ENCODE peak calls at places on chromosomes 4 and X, in ten cellular contexts. H, F, C, G, I, S, X, Z, K and L are unnamed samples.

GRCh38 chrX:151871244-151871643 is 41.4 kb upstream of the MAGEA4 start:
- DNase-seq in H (peak), F (no peak), C (no peak), G (no peak), I (no peak), S (no peak), X (peak), Z (no peak), K (no peak), L (peak)

GRCh38 chr4:77399831-77400230 is 205.8 kb upstream of the CXCL13 start:
- DNase-seq in H (no peak), F (no peak), C (no peak), G (no peak), I (no peak), S (no peak), X (no peak), Z (no peak), K (no peak), L (no peak)

GRCh38 chrX:55867254-55867653 is 149.7 kb downstream of the RRAGB start:
- DNase-seq in H (peak), F (no peak), C (no peak), G (no peak), I (no peak), S (no peak), X (no peak), Z (no peak), K (no peak), L (no peak)

GRCh38 chr4:1756079-1756478 is 34.8 kb downstream of the TACC3 start:
- DNase-seq in H (no peak), F (no peak), C (no peak), G (no peak), I (no peak), S (no peak), X (no peak), Z (no peak), K (no peak), L (no peak)

GRCh38 chr4:153426207-153426886 is 39.8 kb upstream of the TMEM131L start:
- DNase-seq in H (peak), F (no peak), C (no peak), G (no peak), I (no peak), S (no peak), X (no peak), Z (no peak), K (no peak), L (no peak)

GRCh38 chrX:28910501-28910900 is 323.3 kb downstream of the IL1RAPL1 start:
- DNase-seq in H (peak), F (no peak), C (no peak), G (no peak), I (no peak), S (no peak), X (no peak), Z (no peak), K (no peak), L (no peak)

GRCh38 chr4:119087121-119087520 is 48.5 kb upstream of the MYOZ2 start:
- DNase-seq in H (no peak), F (no peak), C (no peak), G (no peak), I (no peak), S (no peak), X (no peak), Z (no peak), K (no peak), L (no peak)

GRCh38 chr4:2621419-2621818 is 85.0 kb downstream of the FAM193A start:
- DNase-seq in H (no peak), F (no peak), C (no peak), G (no peak), I (no peak), S (no peak), X (no peak), Z (no peak), K (no peak), L (no peak)

GRCh38 chr4:74583066-74583700 is 138.2 kb downstream of the AREG start:
- DNase-seq in H (peak), F (no peak), C (no peak), G (no peak), I (no peak), S (no peak), X (no peak), Z (no peak), K (no peak), L (no peak)

GRCh38 chrX:125387945-125388344 is 68.3 kb downstream of the TEX13C start:
- DNase-seq in H (no peak), F (no peak), C (no peak), G (no peak), I (no peak), S (no peak), X (no peak), Z (no peak), K (no peak), L (no peak)

GRCh38 chrX:11447418-11447817 is 154.2 kb downstream of the AMELX start:
- DNase-seq in H (peak), F (no peak), C (no peak), G (no peak), I (no peak), S (no peak), X (no peak), Z (no peak), K (no peak), L (no peak)

GRCh38 chrX:115630204-115630603 is 69.2 kb downstream of the PLS3 start:
- DNase-seq in H (no peak), F (no peak), C (no peak), G (no peak), I (no peak), S (no peak), X (no peak), Z (no peak), K (no peak), L (no peak)

GRCh38 chr4:84710520-84710919 is 127.6 kb downstream of the CDS1 start:
- DNase-seq in H (no peak), F (no peak), C (no peak), G (no peak), I (no peak), S (no peak), X (no peak), Z (no peak), K (no peak), L (no peak)

GRCh38 chrX:85922821-85923220 is 124.5 kb downstream of the CHM start:
- DNase-seq in H (peak), F (no peak), C (no peak), G (no peak), I (no peak), S (no peak), X (no peak), Z (no peak), K (no peak), L (no peak)

GRCh38 chr4:136505020-136505419 is 1027.3 kb downstream of the PCDH18 start:
- DNase-seq in H (no peak), F (no peak), C (no peak), G (no peak), I (no peak), S (no peak), X (no peak), Z (no peak), K (no peak), L (no peak)

GRCh38 chr4:155005395-155006087 is 202.9 kb upstream of the NPY2R start:
- DNase-seq in H (peak), F (no peak), C (no peak), G (no peak), I (no peak), S (no peak), X (no peak), Z (no peak), K (no peak), L (peak)

DNA sequence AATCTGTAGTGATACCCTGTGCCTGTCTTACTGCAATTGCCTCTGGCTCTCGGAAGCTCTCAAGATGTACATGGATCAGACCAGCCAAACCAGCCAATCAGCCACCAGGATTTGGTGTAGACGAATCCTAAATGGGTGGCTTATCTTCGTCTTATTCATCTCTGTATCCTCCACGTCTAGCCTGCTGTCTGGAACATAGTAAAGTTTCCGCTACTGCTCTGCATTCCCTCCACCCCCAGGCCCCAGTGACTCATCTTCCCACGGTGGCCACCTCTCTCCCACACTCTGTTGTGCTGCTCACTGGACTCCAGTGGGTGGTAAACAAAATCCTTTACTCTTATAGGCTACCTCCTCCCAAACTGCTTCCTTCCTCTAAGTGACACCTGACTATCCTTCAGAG is 37.8 kb downstream of the SEPTIN6 start:
- DNase-seq in H (peak), F (peak), C (no peak), G (no peak), I (peak), S (no peak), X (no peak), Z (peak), K (peak), L (peak)
- TF ChIP-seq POLR2A in H (no peak), F (no peak), C (no peak), G (no peak), I (no peak), S (no peak), X (no peak), Z (no peak), K (no peak), L (no peak)

GRCh38 chrX:38805294-38806053 is 4.2 kb downstream of the MID1IP1 start:
- DNase-seq in H (peak), F (peak), C (peak), G (peak), I (peak), S (peak), X (peak), Z (peak), K (peak), L (no peak)

GRCh38 chrX:38803609-38804480 is 2.6 kb downstream of the MID1IP1 start:
- DNase-seq in H (peak), F (peak), C (peak), G (peak), I (peak), S (peak), X (peak), Z (peak), K (peak), L (no peak)

GRCh38 chrX:38806054-38806389 is 4.8 kb downstream of the MID1IP1 start:
- DNase-seq in H (no peak), F (no peak), C (no peak), G (peak), I (peak), S (no peak), X (peak), Z (no peak), K (peak), L (no peak)

GRCh38 chrX:38803286-38803608 is 2.0 kb downstream of the MID1IP1 start:
- DNase-seq in H (no peak), F (no peak), C (no peak), G (no peak), I (no peak), S (no peak), X (no peak), Z (no peak), K (no peak), L (no peak)

DNA sequence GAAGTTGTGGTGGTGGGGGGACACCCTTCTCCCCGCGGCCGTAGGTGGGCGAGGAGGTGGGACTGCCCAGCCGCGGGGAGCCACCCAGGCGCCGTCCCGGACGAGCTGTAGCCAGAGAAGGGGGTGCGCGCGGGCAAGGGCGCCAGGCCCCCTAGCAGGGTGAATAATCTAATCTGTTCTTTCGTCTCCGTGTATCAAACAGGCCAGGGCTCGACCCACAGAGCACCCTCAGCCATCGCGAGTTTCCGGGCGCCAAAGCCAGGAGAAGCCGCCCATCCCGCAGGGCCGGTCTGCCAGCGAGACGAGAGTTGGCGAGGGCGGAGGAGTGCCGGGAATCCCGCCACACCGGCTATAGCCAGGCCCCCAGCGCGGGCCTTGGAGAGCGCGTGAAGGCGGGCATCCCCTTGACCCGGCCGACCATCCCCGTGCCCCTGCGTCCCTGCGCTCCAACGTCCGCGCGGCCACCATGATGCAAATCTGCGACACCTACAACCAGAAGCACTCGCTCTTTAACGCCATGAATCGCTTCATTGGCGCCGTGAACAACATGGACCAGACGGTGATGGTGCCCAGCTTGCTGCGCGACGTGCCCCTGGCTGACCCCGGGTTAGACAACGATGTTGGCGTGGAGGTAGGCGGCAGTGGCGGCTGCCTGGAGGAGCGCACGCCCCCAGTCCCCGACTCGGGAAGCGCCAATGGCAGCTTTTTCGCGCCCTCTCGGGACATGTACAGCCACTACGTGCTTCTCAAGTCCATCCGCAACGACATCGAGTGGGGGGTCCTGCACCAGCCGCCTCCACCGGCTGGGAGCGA is 3.4 kb downstream of the MID1IP1 start:
- DNase-seq in H (no peak), F (peak), C (peak), G (peak), I (peak), S (peak), X (peak), Z (peak), K (no peak), L (no peak)
- TF ChIP-seq POLR2A in H (no peak), F (no peak), C (no peak), G (no peak), I (no peak), S (no peak), X (no peak), Z (no peak), K (no peak), L (no peak)

GRCh38 chr4:102868782-102869568 is at the start of gene CISD2:
- DNase-seq in H (peak), F (peak), C (peak), G (peak), I (peak), S (peak), X (peak), Z (peak), K (peak), L (peak)
- TF ChIP-seq POLR2A in H (peak), F (peak), C (peak), G (peak), I (peak), S (peak), X (peak), Z (peak), K (peak), L (peak)

DNA sequence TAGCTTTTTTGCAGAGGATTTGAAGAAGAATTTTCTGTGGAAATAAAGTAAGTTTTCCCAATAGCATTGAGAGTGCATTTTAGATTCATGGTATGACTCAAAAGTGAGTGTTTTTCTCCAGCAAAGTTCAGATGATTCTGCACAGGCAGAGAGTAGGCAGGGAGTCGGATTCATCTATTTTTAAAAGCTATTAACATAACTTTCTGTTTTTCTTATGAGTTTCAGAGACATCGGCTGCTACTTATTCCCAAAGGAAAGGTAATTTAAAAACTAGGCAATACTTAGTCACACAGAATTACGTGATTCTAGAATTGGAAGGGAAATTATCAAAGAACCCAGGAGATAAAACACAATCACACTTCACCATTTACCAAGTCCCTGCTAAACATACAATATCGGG is 4.4 kb downstream of the CCDC110 start:
- DNase-seq in H (peak), F (no peak), C (no peak), G (no peak), I (no peak), S (no peak), X (no peak), Z (no peak), K (no peak), L (no peak)
- TF ChIP-seq POLR2A in H (no peak), F (no peak), C (no peak), G (no peak), I (no peak), S (no peak), X (no peak), Z (no peak), K (no peak), L (no peak)

GRCh38 chr4:140152015-140152703 is 1.8 kb downstream of the MAML3 start:
- DNase-seq in H (no peak), F (peak), C (peak), G (peak), I (peak), S (peak), X (peak), Z (peak), K (peak), L (peak)

GRCh38 chr4:140154572-140154891 is 548 bp upstream of the MAML3 start:
- DNase-seq in H (no peak), F (no peak), C (no peak), G (no peak), I (no peak), S (no peak), X (no peak), Z (no peak), K (no peak), L (no peak)

GRCh38 chr4:140153419-140153743 is 603 bp downstream of the MAML3 start:
- DNase-seq in H (no peak), F (no peak), C (no peak), G (no peak), I (no peak), S (no peak), X (no peak), Z (no peak), K (no peak), L (no peak)

GRCh38 chr4:140152760-140153418 is 1.1 kb downstream of the MAML3 start:
- DNase-seq in H (peak), F (peak), C (peak), G (peak), I (no peak), S (peak), X (no peak), Z (peak), K (peak), L (no peak)

GRCh38 chr4:140153744-140154571 is at the start of gene MAML3:
- DNase-seq in H (peak), F (peak), C (peak), G (peak), I (peak), S (peak), X (no peak), Z (peak), K (peak), L (peak)
- TF ChIP-seq POLR2A in H (peak), F (peak), C (no peak), G (peak), I (peak), S (no peak), X (peak), Z (peak), K (peak), L (no peak)

DNA sequence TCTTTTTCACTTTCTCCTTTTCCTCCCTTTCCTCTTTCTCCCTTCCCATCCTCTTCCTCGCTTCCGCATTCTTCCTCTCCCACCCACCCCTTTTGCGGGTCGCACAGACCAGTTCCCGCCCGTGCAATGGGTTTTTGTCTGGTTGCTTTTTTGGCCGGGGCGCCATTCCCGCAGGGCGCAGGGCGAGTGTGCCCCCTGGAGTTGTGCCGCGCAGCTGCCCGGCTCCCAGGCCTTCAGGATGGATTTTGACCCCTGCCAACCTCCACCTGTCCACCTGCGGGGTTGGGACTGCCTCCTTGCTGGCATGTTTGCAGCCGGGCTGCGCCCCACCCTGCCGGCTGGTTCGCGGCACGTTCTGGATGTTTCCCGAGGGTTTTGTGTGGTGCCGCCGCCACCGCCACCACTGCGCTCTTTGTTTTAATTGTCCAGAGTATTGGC is 578 bp upstream of the SEL1L3 start:
- DNase-seq in H (no peak), F (peak), C (peak), G (peak), I (no peak), S (no peak), X (peak), Z (no peak), K (no peak), L (no peak)
- TF ChIP-seq POLR2A in H (no peak), F (no peak), C (no peak), G (peak), I (no peak), S (no peak), X (no peak), Z (no peak), K (no peak), L (no peak)

GRCh38 chr4:127783026-127783769 is 1.1 kb downstream of the HSPA4L start:
- DNase-seq in H (peak), F (peak), C (peak), G (peak), I (peak), S (peak), X (peak), Z (peak), K (peak), L (peak)
- TF ChIP-seq POLR2A in H (no peak), F (peak), C (no peak), G (peak), I (no peak), S (no peak), X (no peak), Z (no peak), K (no peak), L (no peak)

GRCh38 chr4:121799208-121799823 is 1.8 kb upstream of the EXOSC9 start:
- DNase-seq in H (no peak), F (no peak), C (no peak), G (no peak), I (no peak), S (no peak), X (no peak), Z (no peak), K (no peak), L (no peak)

GRCh38 chr4:121800638-121800960 is 524 bp upstream of the EXOSC9 start:
- DNase-seq in H (no peak), F (no peak), C (no peak), G (no peak), I (no peak), S (no peak), X (no peak), Z (no peak), K (no peak), L (no peak)

GRCh38 chr4:121799888-121800501 is 1.1 kb upstream of the EXOSC9 start:
- DNase-seq in H (no peak), F (no peak), C (no peak), G (no peak), I (no peak), S (no peak), X (no peak), Z (no peak), K (no peak), L (no peak)

GRCh38 chr4:121801715-121802075 is 572 bp downstream of the EXOSC9 start:
- DNase-seq in H (no peak), F (no peak), C (no peak), G (no peak), I (no peak), S (no peak), X (no peak), Z (no peak), K (no peak), L (no peak)

DNA sequence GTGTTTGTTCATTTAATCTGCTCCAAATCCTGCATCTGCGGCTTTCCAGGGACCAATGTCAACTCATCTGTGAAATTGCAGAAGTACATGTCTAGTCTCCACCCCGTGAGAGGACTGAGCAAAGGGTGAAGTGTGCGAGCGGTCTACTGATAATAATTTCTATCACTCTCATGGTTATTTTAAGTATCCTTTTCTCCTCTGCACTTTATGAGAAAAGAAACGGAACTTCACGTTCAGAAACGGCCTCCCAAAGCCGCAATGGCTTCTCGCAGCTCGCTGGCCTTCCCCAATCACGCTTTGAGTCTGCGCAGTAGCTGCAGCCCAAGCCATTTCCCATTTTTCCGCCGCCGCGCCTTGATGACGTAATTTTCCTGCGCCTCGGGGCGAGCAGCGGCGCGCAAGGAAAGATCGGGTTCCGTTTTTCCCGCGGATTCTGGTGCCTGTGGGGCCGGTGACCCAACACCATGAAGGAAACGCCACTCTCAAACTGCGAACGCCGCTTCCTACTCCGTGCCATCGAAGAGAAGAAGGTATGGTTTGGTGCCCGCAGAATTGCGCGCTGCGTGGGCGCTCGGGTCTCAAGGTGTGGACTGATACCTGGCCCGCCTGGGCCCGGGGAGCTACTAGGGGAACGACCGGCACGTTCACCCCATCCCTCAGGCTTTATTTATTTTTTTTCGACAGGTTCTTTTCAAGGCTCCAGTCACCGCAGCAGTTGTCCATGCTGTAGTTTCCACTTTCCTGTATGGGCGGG is at the start of gene EXOSC9:
- DNase-seq in H (peak), F (peak), C (peak), G (peak), I (peak), S (peak), X (peak), Z (peak), K (peak), L (peak)
- TF ChIP-seq POLR2A in H (peak), F (peak), C (peak), G (peak), I (peak), S (no peak), X (peak), Z (peak), K (peak), L (peak)